ENCODE peak calls at places on chromosomes 6 and 20, in ten cellular contexts. O, G, D, Z, L, A, F, T, M and E are unnamed samples.

GRCh38 chr6:138241381-138241780 is 23.1 kb upstream of the PBOV1 start:
- DNase-seq in F (no peak), T (no peak), Z (no peak), L (no peak), D (no peak), M (no peak), G (no peak), A (no peak), O (no peak), E (no peak)

GRCh38 chr20:63858393-63859165 is 2.7 kb upstream of the ABHD16B start:
- DNase-seq in G (no peak), A (peak; percentile 45), Z (no peak), T (peak; percentile 66), M (no peak), O (peak; percentile 45), L (no peak), F (no peak), D (peak; percentile 47), E (no peak)

GRCh38 chr20:1388706-1389483 is 4.0 kb downstream of the FKBP1A start:
- DNase-seq in F (peak; percentile 36), G (no peak), Z (no peak), A (no peak), L (no peak), O (no peak), T (no peak), M (no peak), D (no peak), E (no peak)

GRCh38 chr6:107957165-107957908 is 671 bp downstream of the SEC63 start:
- DNase-seq in A (peak; percentile 64), L (peak; percentile 68), Z (peak; percentile 42), T (peak; percentile 38), G (peak; percentile 32), M (peak; percentile 76), F (peak; percentile 69), O (peak; percentile 78), D (peak; percentile 22), E (peak; percentile 52)

GRCh38 chr6:29426654-29427053 is 11.9 kb downstream of the OR12D1 start:
- DNase-seq in F (no peak), G (no peak), L (no peak), D (peak; percentile 56), O (no peak), T (no peak), A (no peak), Z (no peak), M (no peak), E (no peak)

GRCh38 chr6:36368421-36368820 is 19.0 kb downstream of the ETV7 start:
- DNase-seq in T (no peak), G (no peak), M (no peak), L (no peak), Z (no peak), F (no peak), D (no peak), O (no peak), A (no peak), E (no peak)

GRCh38 chr6:66866801-66867200 is 1159.8 kb upstream of the EYS start:
- DNase-seq in T (no peak), L (no peak), O (no peak), M (no peak), F (no peak), A (no peak), Z (peak; percentile 8), G (no peak), D (no peak), E (no peak)

GRCh38 chr20:3085571-3086072 is 1.1 kb upstream of the AVP start:
- DNase-seq in O (no peak), L (peak; percentile 8), F (no peak), Z (no peak), D (no peak), T (no peak), M (no peak), G (no peak), A (no peak), E (no peak)

GRCh38 chr6:33812669-33813068 is 8.9 kb upstream of the MLN start:
- DNase-seq in M (no peak), L (peak; percentile 56), F (no peak), A (peak; percentile 20), Z (peak; percentile 62), G (no peak), T (peak; percentile 89), O (peak; percentile 43), D (no peak), E (no peak)

GRCh38 chr20:25016471-25016870 is 23.9 kb upstream of the APMAP start:
- DNase-seq in M (peak; percentile 59), A (no peak), D (no peak), L (no peak), T (no peak), G (no peak), F (no peak), O (no peak), Z (no peak), E (no peak)

GRCh38 chr6:87139236-87139635 is 16.1 kb upstream of the ZNF292 start:
- DNase-seq in L (no peak), Z (peak; percentile 61), A (peak; percentile 41), M (no peak), G (no peak), F (no peak), T (no peak), O (peak; percentile 36), D (peak; percentile 31), E (no peak)

GRCh38 chr6:20620043-20620442 is 85.8 kb downstream of the CDKAL1 start:
- DNase-seq in O (peak; percentile 14), T (no peak), L (no peak), A (no peak), M (no peak), D (no peak), Z (no peak), F (no peak), G (no peak), E (no peak)

GRCh38 chr20:9031951-9032350 is 36.9 kb upstream of the PLCB4 start:
- DNase-seq in A (no peak), T (no peak), G (no peak), D (no peak), F (no peak), M (no peak), L (no peak), Z (no peak), O (no peak), E (no peak)

GRCh38 chr20:19347943-19348456 is 135.6 kb downstream of the SLC24A3 start:
- DNase-seq in A (no peak), O (no peak), F (no peak), G (no peak), D (no peak), T (no peak), M (no peak), Z (no peak), L (no peak), E (no peak)

GRCh38 chr20:46215913-46216707 is 92.2 kb downstream of the CDH22 start:
- DNase-seq in G (no peak), Z (peak; percentile 51), M (no peak), D (peak; percentile 69), F (no peak), T (peak; percentile 91), L (no peak), O (peak; percentile 59), A (peak; percentile 84), E (no peak)

GRCh38 chr6:162964703-162965140 is 236.9 kb downstream of the PACRG start:
- DNase-seq in A (peak; percentile 99), O (peak; percentile 100), F (no peak), T (no peak), D (no peak), Z (peak; percentile 36), M (peak; percentile 78), L (no peak), G (no peak), E (no peak)

GRCh38 chr6:108941867-108942266 is 93.6 kb downstream of the ARMC2 start:
- DNase-seq in G (no peak), F (no peak), D (no peak), T (no peak), M (no peak), A (no peak), O (no peak), L (no peak), Z (no peak), E (no peak)

GRCh38 chr6:16712931-16713484 is 48.3 kb downstream of the ATXN1 start:
- DNase-seq in M (peak; percentile 70), G (peak; percentile 56), T (no peak), Z (peak; percentile 82), L (peak; percentile 77), F (no peak), O (peak; percentile 94), D (no peak), A (peak; percentile 83), E (no peak)

GRCh38 chr6:43938178-43939101 is 168.4 kb downstream of the VEGFA start:
- DNase-seq in F (no peak), G (peak; percentile 19), O (no peak), A (no peak), M (peak; percentile 53), L (no peak), Z (no peak), D (peak; percentile 55), T (peak; percentile 20), E (no peak)

GRCh38 chr6:4352731-4353130 is 217.4 kb upstream of the ECI2 start:
- DNase-seq in G (no peak), Z (no peak), A (no peak), O (no peak), L (no peak), F (no peak), T (no peak), D (no peak), M (no peak), E (no peak)
- TF ChIP-seq CTCF in G (no peak), Z (no peak), A (no peak), O (no peak), L (no peak), F (no peak), T (no peak), D (no peak), M (no peak), E (no peak)

GRCh38 chr6:2881358-2881885 is 21.7 kb downstream of the SERPINB9 start:
- DNase-seq in O (no peak), A (no peak), T (no peak), L (no peak), Z (no peak), G (no peak), D (no peak), F (no peak), M (no peak), E (no peak)
- H3K27ac ChIP-seq in O (no peak overlapping the region), A (no peak overlapping the region), T (no peak overlapping the region), L (no peak overlapping the region), Z (no peak overlapping the region), G (no peak overlapping the region), D (no peak overlapping the region), F (peak overlapping the region; percentile 38), M (no peak overlapping the region), E (no peak overlapping the region)

GRCh38 chr6:68343901-68344300 is 291.2 kb upstream of the ADGRB3 start:
- DNase-seq in M (no peak), F (no peak), O (peak; percentile 37), T (peak; percentile 63), D (peak; percentile 73), A (peak; percentile 34), Z (peak; percentile 51), L (no peak), G (no peak), E (no peak)
- TF ChIP-seq CTCF in M (peak; percentile 19), F (no peak), O (peak; percentile 62), T (peak; percentile 82), D (peak; percentile 73), A (peak; percentile 84), Z (peak; percentile 14), L (peak; percentile 32), G (peak; percentile 4), E (peak; percentile 34)

DNA sequence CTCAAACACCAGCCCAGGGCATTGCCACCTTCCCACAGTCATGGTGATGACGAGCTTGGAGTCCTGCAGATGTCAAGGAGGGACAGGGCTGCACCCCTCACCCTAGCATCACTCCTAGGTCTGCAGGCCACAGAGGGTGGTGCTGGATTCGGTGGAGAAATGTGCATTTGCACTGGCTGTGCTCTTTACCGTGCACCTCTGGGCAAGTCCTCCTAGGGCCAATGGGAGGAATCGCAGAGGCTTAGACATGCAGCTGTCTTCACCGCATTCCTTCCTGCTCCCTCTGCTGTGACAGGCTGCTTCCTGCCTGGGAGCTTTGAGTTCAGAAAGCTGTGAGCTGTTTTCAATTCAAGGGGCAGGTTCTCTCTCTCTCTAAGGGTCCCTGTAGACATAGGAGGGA is 85.0 kb downstream of the EDN3 start:
- DNase-seq in Z (no peak), F (no peak), O (no peak), T (peak; percentile 56), D (no peak), L (no peak), A (no peak), M (no peak), G (no peak), E (no peak)
- H3K27ac ChIP-seq in Z (no peak overlapping the region), F (no peak overlapping the region), O (no peak overlapping the region), T (no peak overlapping the region), D (no peak overlapping the region), L (no peak overlapping the region), A (no peak overlapping the region), M (no peak overlapping the region), G (no peak overlapping the region), E (no peak overlapping the region)